ENCODE peak calls at places on chromosomes 6 and 20, in five cellular contexts. P, E, A, S and F are unnamed samples.

GRCh38 chr20:40314278-40314677 is 374.8 kb downstream of the MAFB start:
- DNase-seq in P (no peak), E (no peak), A (no peak), S (no peak), F (no peak)

GRCh38 chr6:15400572-15401004 is 154.7 kb downstream of the JARID2 start:
- DNase-seq in P (no peak), E (no peak), A (no peak), S (peak), F (peak)

GRCh38 chr6:105259912-105260889 is 80.4 kb upstream of the POPDC3 start:
- DNase-seq in P (no peak), E (peak), A (peak), S (no peak), F (peak)

GRCh38 chr6:53250137-53250760 is 98.5 kb downstream of the ELOVL5 start:
- DNase-seq in P (no peak), E (peak), A (no peak), S (no peak), F (peak)

GRCh38 chr6:139369568-139370046 is 4.8 kb downstream of the CITED2 start:
- DNase-seq in P (no peak), E (peak), A (no peak), S (peak), F (peak)

GRCh38 chr20:9518776-9519175 is 4.4 kb downstream of the LAMP5 start:
- DNase-seq in P (no peak), E (no peak), A (no peak), S (no peak), F (no peak)

GRCh38 chr6:159852877-159853276 is 37.9 kb upstream of the MAS1 start:
- DNase-seq in P (no peak), E (no peak), A (no peak), S (peak), F (no peak)

GRCh38 chr6:17393335-17394191 is at the start of gene CAP2:
- DNase-seq in P (no peak), E (peak), A (peak), S (peak), F (peak)

GRCh38 chr20:45944965-45945677 is 10.6 kb downstream of the PCIF1 start:
- DNase-seq in P (no peak), E (no peak), A (peak), S (no peak), F (no peak)

GRCh38 chr6:144729502-144729901 is 444.4 kb downstream of the UTRN start:
- DNase-seq in P (no peak), E (no peak), A (no peak), S (no peak), F (no peak)

GRCh38 chr6:168136001-168136400 is 57.0 kb upstream of the FRMD1 start:
- DNase-seq in P (no peak), E (no peak), A (no peak), S (no peak), F (no peak)

GRCh38 chr6:83511901-83512681 is at the start of gene PRSS35:
- DNase-seq in P (no peak), E (peak), A (peak), S (peak), F (peak)

DNA sequence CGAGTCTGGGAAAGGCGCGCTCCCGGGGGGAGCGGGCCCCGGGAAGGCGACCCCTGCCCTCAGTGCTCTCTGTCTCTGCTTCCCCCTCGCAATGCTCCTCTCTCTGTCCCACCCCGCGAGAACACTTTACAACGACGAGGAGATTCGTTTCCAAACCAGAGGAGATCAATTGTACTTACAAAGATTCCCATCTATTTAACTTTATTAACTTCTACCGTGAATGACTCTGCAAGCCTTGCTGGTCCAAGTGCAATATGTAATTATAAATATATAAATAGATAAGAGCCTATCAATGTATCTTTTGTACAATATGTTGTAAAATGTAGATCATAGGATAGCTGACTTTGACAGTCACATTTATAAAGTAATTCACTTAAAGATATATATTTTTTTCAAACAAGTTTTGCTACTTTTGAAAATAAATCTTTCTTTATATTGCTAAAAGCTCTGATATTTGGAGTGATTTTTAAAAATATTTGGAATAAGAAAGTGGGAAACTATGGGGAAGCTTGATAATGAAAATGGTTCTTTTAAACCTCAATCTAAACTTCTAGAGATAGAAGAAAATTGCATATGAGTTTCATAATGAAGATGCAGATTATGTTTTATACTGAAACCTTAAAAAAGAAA is 3.0 kb downstream of the TCF21 start:
- DNase-seq in P (no peak), E (no peak), A (peak), S (no peak), F (no peak)
- H3K4me3 ChIP-seq in P (peak), E (no peak), A (peak), S (peak), F (peak)

DNA sequence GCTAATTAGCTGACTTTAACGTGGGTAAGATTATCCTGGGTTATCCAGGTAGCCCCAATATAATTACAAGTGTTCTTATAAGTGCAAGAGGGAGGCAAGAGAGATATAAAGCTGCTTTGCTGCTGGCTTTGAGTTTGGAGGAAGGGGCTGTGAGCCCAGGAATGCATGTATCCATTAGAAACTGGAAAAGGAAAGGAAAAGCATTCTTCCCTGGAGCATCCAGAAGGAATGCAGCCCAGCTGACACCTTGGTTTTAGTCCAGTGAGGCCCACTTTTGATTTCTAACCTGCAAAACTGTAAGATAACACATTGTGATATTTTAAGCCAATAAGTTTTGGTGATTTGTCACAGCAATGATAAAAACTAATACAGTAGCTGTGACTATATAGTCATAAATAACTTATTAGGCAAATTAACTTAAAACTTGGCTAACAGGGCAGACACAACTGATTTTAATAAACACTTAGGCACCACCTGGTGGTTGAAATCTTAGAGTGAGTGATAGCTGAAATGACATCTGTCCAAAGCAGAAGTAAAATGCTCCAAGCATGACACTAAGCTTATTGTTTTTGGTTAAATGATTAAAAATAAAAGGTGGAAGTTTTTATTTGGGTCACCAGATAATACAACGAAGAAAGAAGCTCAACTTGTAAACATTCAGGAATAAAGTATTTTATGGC is 35.6 kb downstream of the ADGRF4 start:
- DNase-seq in P (no peak), E (no peak), A (no peak), S (no peak), F (peak)
- TF ChIP-seq CTCF in P (peak), E (peak), A (peak), S (peak), F (peak)

DNA sequence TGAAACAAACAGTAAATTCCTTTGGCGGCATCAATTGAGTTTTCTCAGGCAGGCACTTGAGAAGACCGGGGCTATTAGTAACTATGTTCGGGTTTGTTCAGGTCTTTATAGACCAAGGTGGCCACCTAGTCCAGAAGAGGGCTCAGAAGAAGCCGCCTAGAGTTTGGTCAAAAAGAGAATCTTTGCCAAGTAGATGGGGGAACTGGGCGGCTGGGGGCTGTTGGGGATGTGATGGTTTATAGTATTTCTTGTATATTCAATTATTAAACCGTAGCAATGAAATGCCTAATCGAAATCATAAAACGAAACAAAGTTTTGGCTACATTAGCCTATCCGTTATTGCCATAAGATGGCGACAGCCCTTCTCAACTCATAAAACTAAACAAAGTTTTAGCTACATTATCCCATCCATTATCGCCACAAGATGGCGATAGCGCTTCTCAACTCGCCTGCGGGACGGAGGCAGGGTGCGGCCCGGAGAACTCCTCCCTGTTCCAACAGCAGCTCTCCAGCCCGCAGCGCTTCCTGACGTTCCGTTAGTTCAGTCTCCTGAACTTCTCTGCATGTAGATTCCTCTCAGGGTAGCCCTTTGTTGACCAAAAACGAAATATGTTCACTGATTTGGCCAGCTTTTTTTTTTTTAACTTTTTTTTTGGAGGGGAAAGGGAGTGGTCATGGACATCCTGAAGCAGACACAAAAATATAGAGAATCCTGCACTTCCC is 120.5 kb upstream of the PRSS16 start:
- DNase-seq in P (peak), E (peak), A (peak), S (peak), F (peak)
- H3K4me3 ChIP-seq in P (peak), E (peak), A (peak), S (peak), F (peak)

DNA sequence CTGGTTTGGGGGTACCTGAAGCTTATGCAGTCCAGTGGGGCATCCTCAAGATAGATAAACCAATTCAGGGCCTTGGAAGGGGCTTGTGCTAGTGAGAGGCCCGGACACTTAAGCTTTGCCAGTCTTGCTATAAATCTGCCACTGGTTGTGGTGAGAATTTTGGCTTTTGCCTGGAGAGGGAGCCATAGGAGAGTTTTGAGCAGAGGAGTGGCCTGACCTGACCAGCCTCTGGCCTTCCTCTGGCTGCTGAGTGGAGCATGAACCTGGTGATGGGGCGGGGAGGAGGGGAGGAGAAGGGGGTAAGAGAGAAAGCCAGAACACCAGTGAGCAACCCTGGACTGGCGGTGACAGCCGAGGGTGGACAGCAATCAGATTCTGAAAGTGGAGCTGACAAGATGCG is 7.1 kb downstream of the TMEM74B start:
- DNase-seq in P (no peak), E (no peak), A (peak), S (peak), F (peak)
- TF ChIP-seq CTCF in P (no peak), E (no peak), A (peak), S (peak), F (peak)